ENCODE peak calls at places on chromosomes 5 and 9, in four cellular contexts. Z is K562, J is HepG2, O is GM12878. D is an unnamed sample.

GRCh38 chr9:137461663-137462395 is 2.7 kb upstream of the NSMF start:
- DNase-seq in Z (peak; percentile 93), O (peak; percentile 49), J (no peak), D (peak; percentile 90)

GRCh38 chr9:77063645-77064285 is 44.3 kb downstream of the FOXB2 start:
- DNase-seq in J (no peak), Z (no peak), O (no peak), D (no peak)

GRCh38 chr5:134079748-134080581 is 34.5 kb upstream of the TCF7 start:
- DNase-seq in Z (no peak), O (no peak), J (no peak), D (no peak)

GRCh38 chr9:114282926-114283325 is 40.0 kb upstream of the ORM1 start:
- DNase-seq in J (no peak), O (no peak), Z (no peak), D (no peak)

GRCh38 chr5:59746261-59746765 is 147.2 kb downstream of the PDE4D start:
- DNase-seq in O (no peak), J (no peak), Z (no peak), D (no peak)

GRCh38 chr9:136103651-136104487 is 8.8 kb upstream of the NACC2 start:
- DNase-seq in O (no peak), J (no peak), Z (no peak), D (peak; percentile 62)

GRCh38 chr5:34915856-34916192 is 313 bp downstream of the BRIX1 start:
- DNase-seq in O (no peak), J (no peak), Z (no peak), D (no peak)

GRCh38 chr5:53403758-53404157 is 76.7 kb upstream of the FST start:
- DNase-seq in O (no peak), J (no peak), Z (no peak), D (no peak)

GRCh38 chr5:88727705-88728313 is 155.2 kb downstream of the MEF2C start:
- DNase-seq in O (no peak), J (no peak), Z (peak; percentile 22), D (no peak)

GRCh38 chr9:93198117-93198838 is 14.3 kb downstream of the WNK2 start:
- DNase-seq in Z (no peak), O (no peak), J (no peak), D (no peak)

GRCh38 chr5:41962491-41962890 is 37.4 kb downstream of the FBXO4 start:
- DNase-seq in J (no peak), O (no peak), Z (no peak), D (no peak)

GRCh38 chr5:147381555-147381954 is 128.3 kb downstream of the DPYSL3 start:
- DNase-seq in Z (no peak), O (no peak), J (no peak), D (no peak)

GRCh38 chr9:81146684-81147337 is 542.5 kb downstream of the TLE1 start:
- DNase-seq in O (no peak), Z (no peak), J (no peak), D (no peak)

GRCh38 chr5:56745864-56746263 is 69.5 kb upstream of the MAP3K1 start:
- DNase-seq in O (no peak), J (no peak), Z (no peak), D (no peak)

GRCh38 chr5:3993856-3994473 is 398.3 kb downstream of the IRX1 start:
- DNase-seq in J (no peak), O (no peak), Z (no peak), D (no peak)

GRCh38 chr9:34089311-34089710 is 37.2 kb downstream of the DCAF12 start:
- DNase-seq in O (no peak), Z (no peak), J (no peak), D (no peak)

GRCh38 chr9:127720031-127720864 is 4.4 kb downstream of the TTC16 start:
- DNase-seq in J (no peak), Z (no peak), O (no peak), D (no peak)

GRCh38 chr5:1184481-1184880 is 16.9 kb upstream of the SLC6A19 start:
- DNase-seq in O (no peak), Z (no peak), J (no peak), D (no peak)
- TF ChIP-seq ATF3 in O (no peak), Z (no peak), J (no peak), D (no peak)

DNA sequence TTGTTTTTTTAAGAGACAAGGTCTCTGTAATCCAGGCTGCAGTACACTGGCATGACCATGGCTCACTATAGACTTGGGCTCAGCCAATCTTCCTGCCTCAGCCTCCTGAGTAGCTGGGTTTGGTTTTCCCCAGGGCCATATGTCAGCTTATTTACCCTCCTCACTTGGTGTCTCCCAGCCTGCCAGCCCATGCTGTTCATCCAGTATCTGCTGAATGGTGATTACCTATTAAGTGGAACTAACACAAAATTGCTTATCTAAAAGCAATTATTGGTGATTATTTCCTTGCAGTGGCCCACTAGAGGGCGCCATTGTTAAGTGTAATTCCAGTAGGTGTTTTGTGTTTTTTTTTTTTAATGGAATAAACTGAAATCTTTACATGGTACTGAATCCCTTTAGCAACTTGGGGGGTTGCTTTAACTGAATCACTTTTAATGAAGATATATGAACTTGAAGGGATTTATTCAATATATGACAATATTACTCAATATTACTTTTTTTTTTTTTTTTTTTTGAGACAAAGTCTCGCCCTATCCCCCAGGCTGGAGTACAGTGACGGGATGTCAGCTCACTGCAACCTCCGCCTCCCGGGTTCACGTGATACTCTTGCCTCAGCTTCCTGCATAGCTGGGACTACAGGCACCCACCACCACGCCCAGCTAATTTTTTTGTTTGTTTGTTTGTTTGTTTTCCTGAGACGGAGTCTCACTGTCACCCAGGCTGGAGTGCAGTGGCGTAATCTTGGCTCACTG is 13.8 kb downstream of the EXOSC2 start:
- DNase-seq in J (peak; percentile 63), O (no peak), Z (no peak), D (peak; percentile 70)
- TF ChIP-seq TCF7 in J (no peak), O (no peak), Z (no peak), D (no peak)

GRCh38 chr9:7879551-7880245 is 80.1 kb upstream of the DMAC1 start:
- DNase-seq in O (no peak), Z (no peak), J (no peak), D (peak; percentile 44)
- TF ChIP-seq NR2C2 in O (no peak), Z (no peak), J (no peak), D (no peak)

GRCh38 chr9:130825809-130826208 is 9.2 kb upstream of the ABL1 start:
- DNase-seq in Z (peak; percentile 57), J (no peak), O (no peak), D (no peak)

GRCh38 chr9:130824079-130824478 is 11.0 kb upstream of the ABL1 start:
- DNase-seq in O (no peak), Z (no peak), J (no peak), D (no peak)

GRCh38 chr9:130823435-130823834 is 11.6 kb upstream of the ABL1 start:
- DNase-seq in O (no peak), Z (peak; percentile 63), J (no peak), D (no peak)

GRCh38 chr9:130824616-130825015 is 10.4 kb upstream of the ABL1 start:
- DNase-seq in J (no peak), O (no peak), Z (no peak), D (no peak)

DNA sequence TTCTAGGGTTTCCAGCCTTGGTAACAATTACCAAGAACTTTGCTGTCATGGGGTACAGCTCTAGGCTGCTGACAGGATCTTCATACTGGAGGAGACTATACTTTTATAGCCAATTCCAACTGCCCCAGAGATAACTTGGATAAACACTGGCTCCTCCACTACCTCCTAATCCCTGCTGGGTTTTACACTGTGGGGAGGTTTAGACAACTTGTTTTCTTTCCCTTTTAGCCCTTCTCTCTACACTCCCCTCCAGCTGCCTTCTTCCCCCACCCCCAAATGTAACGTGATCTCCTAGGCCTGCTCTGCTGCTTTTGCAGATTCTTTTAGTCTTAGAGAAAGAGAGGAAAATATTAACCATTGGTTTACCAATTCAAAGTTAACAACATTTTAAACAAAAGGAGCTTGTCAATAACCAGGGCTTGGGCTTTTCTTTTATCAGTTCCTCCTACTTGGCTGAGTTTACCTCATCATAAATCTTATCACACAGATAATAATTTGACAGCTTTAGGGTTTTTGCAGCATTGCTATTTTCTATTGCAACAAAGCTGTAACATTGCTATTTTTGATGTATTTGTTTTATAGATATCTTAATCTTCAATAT is 9.9 kb upstream of the ABL1 start:
- DNase-seq in J (no peak), Z (peak; percentile 87), O (no peak), D (no peak)
- TF ChIP-seq ATF3 in J (no peak), Z (no peak), O (no peak), D (no peak)

DNA sequence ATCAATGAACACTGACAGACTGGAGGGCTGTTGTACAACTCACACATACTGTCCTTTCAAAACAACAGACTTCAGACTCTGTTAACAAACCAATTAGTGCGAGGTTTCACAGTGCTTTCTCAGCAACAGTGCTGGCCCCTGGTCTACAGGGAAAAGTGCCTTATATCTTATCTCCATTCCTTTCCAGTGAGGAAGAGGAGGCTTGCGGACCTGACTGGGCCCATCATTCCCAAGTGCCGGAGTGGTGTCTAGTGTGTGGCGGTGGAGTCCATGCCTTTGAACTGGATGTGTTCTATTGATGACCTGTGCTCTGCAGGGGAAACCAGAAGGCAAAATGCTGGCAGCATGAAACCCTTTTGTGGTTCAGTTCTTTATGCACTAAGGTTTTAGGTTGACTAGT is 33.7 kb downstream of the TSTD2 start:
- DNase-seq in Z (no peak), O (no peak), J (no peak), D (no peak)
- TF ChIP-seq TCF7 in Z (no peak), O (no peak), J (no peak), D (no peak)

D was measured in WTC11.